ENCODE peak calls at places on chromosomes 5 and 9, in ten cellular contexts. M is AG09309; I is stimulated activated CD8-positive, alpha-beta memory T cell treated with anti-CD3 and anti-CD28 coated beads, Interleukin-4, amount 100 ng/mL, for 1 hour; H is mesenteric fat pad; Z is CD8-positive, alpha-beta T cell; S is activated CD8-positive, alpha-beta memory T cell treated with anti-CD3 and anti-CD28 coated beads for 24 hours; K is choroid plexus epithelial cell; G is trophoblast cell; L is AG10803; O is NCI-H1092. Y is an unnamed sample.
A peak's percentile ranks its signal among the peaks of the same experiment; 100 is the strongest.

GRCh38 chr5:139795074-139796001 is at the start of gene PSD2:
- DNase-seq in H (no peak), Z (no peak), K (no peak), S (no peak), M (no peak), I (no peak), L (no peak), O (no peak), G (no peak), Y (no peak)

GRCh38 chr5:76715484-76715733 is 517 bp upstream of the F2R start:
- DNase-seq in I (no peak), M (no peak), G (no peak), K (no peak), L (no peak), O (no peak), Z (no peak), H (no peak), S (no peak), Y (no peak)

GRCh38 chr5:170821257-170821800 is 37.8 kb downstream of the GABRP start:
- DNase-seq in G (no peak), S (no peak), I (no peak), O (no peak), K (no peak), M (no peak), L (no peak), Z (no peak), H (no peak), Y (no peak)

GRCh38 chr9:92728831-92729734 is 35.5 kb downstream of the BICD2 start:
- DNase-seq in O (no peak), G (no peak), I (no peak), M (no peak), S (peak; percentile 47), K (peak; percentile 38), H (peak; percentile 81), Z (no peak), L (peak; percentile 42), Y (no peak)

GRCh38 chr9:92512622-92513021 is 23.2 kb downstream of the ECM2 start:
- DNase-seq in Z (no peak), H (no peak), G (no peak), O (no peak), L (no peak), K (peak; percentile 77), I (no peak), M (no peak), S (no peak), Y (no peak)

GRCh38 chr9:78273761-78274160 is 23.2 kb upstream of the PSAT1 start:
- DNase-seq in H (no peak), O (no peak), S (no peak), L (peak; percentile 21), Z (no peak), K (peak; percentile 69), I (no peak), M (no peak), G (peak; percentile 42), Y (no peak)

GRCh38 chr5:171840701-171841522 is 55.3 kb downstream of the SMIM23 start:
- DNase-seq in L (no peak), I (no peak), Z (no peak), O (no peak), M (no peak), K (no peak), H (no peak), S (no peak), G (peak; percentile 72), Y (no peak)

GRCh38 chr9:114820776-114821501 is 15.1 kb upstream of the TNFSF15 start:
- DNase-seq in I (no peak), G (no peak), Z (no peak), S (no peak), H (no peak), L (no peak), O (no peak), K (no peak), M (no peak), Y (no peak)

GRCh38 chr5:9927106-9927505 is 297.0 kb upstream of the TAS2R1 start:
- DNase-seq in G (peak; percentile 33), O (no peak), H (no peak), M (no peak), S (no peak), I (no peak), K (peak; percentile 55), L (peak; percentile 57), Z (no peak), Y (no peak)

GRCh38 chr5:82355921-82356454 is 77.8 kb upstream of the RPS23 start:
- DNase-seq in I (no peak), S (no peak), G (no peak), H (no peak), M (no peak), K (no peak), Z (no peak), L (peak; percentile 62), O (no peak), Y (no peak)

GRCh38 chr5:18653216-18653752 is 1019.0 kb downstream of the TAF11L14 start:
- DNase-seq in O (no peak), G (no peak), I (no peak), K (no peak), Z (no peak), M (no peak), L (no peak), S (no peak), H (no peak), Y (no peak)

GRCh38 chr5:159697536-159697935 is 218.7 kb upstream of the ADRA1B start:
- DNase-seq in L (no peak), H (no peak), O (no peak), G (no peak), Z (no peak), M (no peak), K (peak; percentile 20), S (no peak), I (no peak), Y (no peak)

GRCh38 chr9:116115731-116116353 is 37.7 kb upstream of the PAPPA start:
- DNase-seq in Z (no peak), S (no peak), G (peak; percentile 77), K (peak; percentile 58), H (no peak), M (no peak), O (no peak), I (no peak), L (peak; percentile 90), Y (no peak)

GRCh38 chr5:142053434-142054253 is 40.8 kb upstream of the GNPDA1 start:
- DNase-seq in I (no peak), K (peak; percentile 40), M (peak; percentile 33), H (no peak), G (peak; percentile 86), S (no peak), O (no peak), Z (no peak), L (peak; percentile 77), Y (peak; percentile 30)

GRCh38 chr5:119651496-119651895 is 22.1 kb downstream of the FAM170A start:
- DNase-seq in K (no peak), S (no peak), Z (no peak), O (no peak), G (no peak), H (no peak), M (no peak), L (no peak), I (no peak), Y (no peak)

GRCh38 chr5:126464959-126465358 is 41.8 kb downstream of the GRAMD2B start:
- DNase-seq in I (no peak), O (no peak), L (no peak), G (peak; percentile 78), S (no peak), K (no peak), M (no peak), H (no peak), Z (no peak), Y (no peak)

GRCh38 chr5:175813943-175814630 is 57.3 kb upstream of the CPLX2 start:
- DNase-seq in I (no peak), O (no peak), S (no peak), Z (no peak), H (no peak), K (no peak), G (no peak), L (no peak), M (no peak), Y (no peak)

GRCh38 chr5:92309336-92309991 is 926.3 kb upstream of the ARRDC3 start:
- DNase-seq in H (no peak), Z (no peak), K (peak; percentile 82), G (no peak), O (peak; percentile 21), L (peak; percentile 41), M (peak; percentile 29), S (no peak), I (no peak), Y (no peak)

GRCh38 chr5:132256783-132257130 is 739 bp upstream of the PDLIM4 start:
- DNase-seq in I (no peak), M (no peak), K (no peak), H (peak; percentile 82), G (no peak), L (no peak), Z (no peak), S (no peak), O (no peak), Y (no peak)

GRCh38 chr5:135330798-135331096 is 68.3 kb downstream of the MACROH2A1 start:
- DNase-seq in G (no peak), S (no peak), M (no peak), Z (no peak), I (no peak), K (no peak), L (no peak), O (no peak), H (no peak), Y (no peak)

GRCh38 chr5:139764250-139764791 is 31.3 kb upstream of the PSD2 start:
- DNase-seq in G (no peak), K (no peak), M (no peak), O (peak; percentile 46), I (no peak), L (no peak), Z (peak; percentile 33), S (no peak), H (no peak), Y (peak; percentile 76)

GRCh38 chr9:15155826-15156225 is 151.2 kb downstream of the TTC39B start:
- DNase-seq in K (peak; percentile 54), S (no peak), I (no peak), O (no peak), Z (no peak), L (peak; percentile 16), M (no peak), H (no peak), G (peak; percentile 18), Y (no peak)

GRCh38 chr5:151262532-151262931 is 9.5 kb downstream of the GM2A start:
- DNase-seq in I (no peak), K (no peak), S (no peak), G (no peak), M (no peak), L (no peak), O (no peak), H (no peak), Z (no peak), Y (no peak)

GRCh38 chr9:114364528-114365041 is 23.2 kb downstream of the AKNA start:
- DNase-seq in Z (no peak), M (no peak), H (no peak), K (no peak), G (peak; percentile 47), O (no peak), I (no peak), L (no peak), S (no peak), Y (no peak)

GRCh38 chr5:32534056-32534455 is 51.3 kb upstream of the SUB1 start:
- DNase-seq in I (no peak), G (no peak), O (no peak), K (no peak), S (no peak), H (no peak), Z (no peak), M (no peak), L (peak; percentile 38), Y (no peak)

GRCh38 chr9:121772600-121773285 is 121.3 kb downstream of the DAB2IP start:
- DNase-seq in M (no peak), Z (no peak), I (no peak), G (no peak), H (no peak), K (no peak), O (no peak), S (no peak), L (no peak), Y (no peak)

GRCh38 chr5:181281984-181282316 is 21.0 kb upstream of the TRIM52 start:
- DNase-seq in K (no peak), I (no peak), G (no peak), M (no peak), O (no peak), H (no peak), S (no peak), L (no peak), Z (no peak), Y (no peak)

GRCh38 chr5:515273-515836 is 8.9 kb downstream of the SLC9A3 start:
- DNase-seq in H (no peak), G (no peak), I (no peak), L (no peak), K (no peak), S (no peak), Z (no peak), O (no peak), M (no peak), Y (no peak)

Y was measured in cerebellar nuclear complex.